ENCODE peak calls at places on chromosomes 1 and 21, in ten cellular contexts. One of them, this sample, is unnamed.

GRCh38 chr21:44438531-44439210 is 16.6 kb upstream of the LRRC3 start:
- DNase-seq in fibroblast of pulmonary artery: no peak
- DNase-seq in GM23248: no peak
- DNase-seq in M059J: peak
- DNase-seq in T-helper 9 cell: no peak
- DNase-seq in left kidney: no peak
- DNase-seq in effector CD4-positive, alpha-beta T cell: no peak
- DNase-seq in stimulated activated CD4-positive, alpha-beta T cell treated with anti-CD3 and anti-CD28 coated beads, TNF-alpha, amount 100 ng/mL, for 48 hours: no peak
- DNase-seq in HCEC 1CT: no peak
- DNase-seq in OCI-LY7: no peak
- DNase-seq in this sample: no peak

GRCh38 chr1:3681231-3681897 is 29.0 kb downstream of the TP73 start:
- DNase-seq in HCEC 1CT: no peak
- DNase-seq in M059J: no peak
- DNase-seq in effector CD4-positive, alpha-beta T cell: no peak
- DNase-seq in fibroblast of pulmonary artery: no peak
- DNase-seq in T-helper 9 cell: no peak
- DNase-seq in stimulated activated CD4-positive, alpha-beta T cell treated with anti-CD3 and anti-CD28 coated beads, TNF-alpha, amount 100 ng/mL, for 48 hours: no peak
- DNase-seq in GM23248: no peak
- DNase-seq in OCI-LY7: no peak
- DNase-seq in left kidney: no peak
- DNase-seq in this sample: no peak

GRCh38 chr21:26747216-26747615 is 98.0 kb downstream of the ADAMTS1 start:
- DNase-seq in M059J: no peak
- DNase-seq in HCEC 1CT: no peak
- DNase-seq in T-helper 9 cell: no peak
- DNase-seq in stimulated activated CD4-positive, alpha-beta T cell treated with anti-CD3 and anti-CD28 coated beads, TNF-alpha, amount 100 ng/mL, for 48 hours: no peak
- DNase-seq in left kidney: no peak
- DNase-seq in OCI-LY7: no peak
- DNase-seq in GM23248: no peak
- DNase-seq in effector CD4-positive, alpha-beta T cell: no peak
- DNase-seq in fibroblast of pulmonary artery: no peak
- DNase-seq in this sample: no peak

GRCh38 chr21:44331650-44332306 is 7.4 kb downstream of the CFAP410 start:
- DNase-seq in OCI-LY7: no peak
- DNase-seq in T-helper 9 cell: no peak
- DNase-seq in left kidney: peak
- DNase-seq in GM23248: peak
- DNase-seq in M059J: no peak
- DNase-seq in HCEC 1CT: no peak
- DNase-seq in fibroblast of pulmonary artery: peak
- DNase-seq in effector CD4-positive, alpha-beta T cell: no peak
- DNase-seq in stimulated activated CD4-positive, alpha-beta T cell treated with anti-CD3 and anti-CD28 coated beads, TNF-alpha, amount 100 ng/mL, for 48 hours: no peak
- DNase-seq in this sample: no peak

GRCh38 chr1:21175324-21175669 is 1.4 kb downstream of the EIF4G3 start:
- DNase-seq in effector CD4-positive, alpha-beta T cell: peak
- DNase-seq in GM23248: peak
- DNase-seq in stimulated activated CD4-positive, alpha-beta T cell treated with anti-CD3 and anti-CD28 coated beads, TNF-alpha, amount 100 ng/mL, for 48 hours: peak
- DNase-seq in M059J: peak
- DNase-seq in HCEC 1CT: peak
- DNase-seq in OCI-LY7: peak
- DNase-seq in fibroblast of pulmonary artery: peak
- DNase-seq in left kidney: peak
- DNase-seq in T-helper 9 cell: peak
- DNase-seq in this sample: peak

GRCh38 chr1:22385537-22385936 is 66.1 kb upstream of the ZBTB40 start:
- DNase-seq in HCEC 1CT: no peak
- DNase-seq in M059J: no peak
- DNase-seq in T-helper 9 cell: no peak
- DNase-seq in GM23248: no peak
- DNase-seq in stimulated activated CD4-positive, alpha-beta T cell treated with anti-CD3 and anti-CD28 coated beads, TNF-alpha, amount 100 ng/mL, for 48 hours: no peak
- DNase-seq in left kidney: no peak
- DNase-seq in OCI-LY7: no peak
- DNase-seq in effector CD4-positive, alpha-beta T cell: no peak
- DNase-seq in fibroblast of pulmonary artery: no peak
- DNase-seq in this sample: no peak

GRCh38 chr1:34113887-34114286 is 51.1 kb downstream of the CSMD2 start:
- DNase-seq in left kidney: peak
- DNase-seq in T-helper 9 cell: no peak
- DNase-seq in fibroblast of pulmonary artery: peak
- DNase-seq in OCI-LY7: peak
- DNase-seq in HCEC 1CT: no peak
- DNase-seq in stimulated activated CD4-positive, alpha-beta T cell treated with anti-CD3 and anti-CD28 coated beads, TNF-alpha, amount 100 ng/mL, for 48 hours: no peak
- DNase-seq in M059J: peak
- DNase-seq in effector CD4-positive, alpha-beta T cell: no peak
- DNase-seq in GM23248: peak
- DNase-seq in this sample: peak

GRCh38 chr1:205068001-205068400 is 16.3 kb downstream of the TMEM81 start:
- DNase-seq in M059J: no peak
- DNase-seq in effector CD4-positive, alpha-beta T cell: no peak
- DNase-seq in OCI-LY7: no peak
- DNase-seq in left kidney: no peak
- DNase-seq in GM23248: no peak
- DNase-seq in stimulated activated CD4-positive, alpha-beta T cell treated with anti-CD3 and anti-CD28 coated beads, TNF-alpha, amount 100 ng/mL, for 48 hours: no peak
- DNase-seq in HCEC 1CT: no peak
- DNase-seq in fibroblast of pulmonary artery: no peak
- DNase-seq in T-helper 9 cell: no peak
- DNase-seq in this sample: no peak

GRCh38 chr1:40901886-40902633 is 39.9 kb upstream of the CITED4 start:
- DNase-seq in OCI-LY7: no peak
- DNase-seq in M059J: peak
- DNase-seq in fibroblast of pulmonary artery: peak
- DNase-seq in HCEC 1CT: peak
- DNase-seq in T-helper 9 cell: no peak
- DNase-seq in stimulated activated CD4-positive, alpha-beta T cell treated with anti-CD3 and anti-CD28 coated beads, TNF-alpha, amount 100 ng/mL, for 48 hours: no peak
- DNase-seq in effector CD4-positive, alpha-beta T cell: no peak
- DNase-seq in GM23248: peak
- DNase-seq in left kidney: no peak
- DNase-seq in this sample: peak

GRCh38 chr1:236251587-236251986 is 30.2 kb downstream of the ERO1B start:
- DNase-seq in T-helper 9 cell: no peak
- DNase-seq in GM23248: no peak
- DNase-seq in fibroblast of pulmonary artery: no peak
- DNase-seq in stimulated activated CD4-positive, alpha-beta T cell treated with anti-CD3 and anti-CD28 coated beads, TNF-alpha, amount 100 ng/mL, for 48 hours: no peak
- DNase-seq in left kidney: no peak
- DNase-seq in effector CD4-positive, alpha-beta T cell: no peak
- DNase-seq in M059J: no peak
- DNase-seq in OCI-LY7: no peak
- DNase-seq in HCEC 1CT: no peak
- DNase-seq in this sample: no peak

This sample was measured in adipocyte.